ENCODE peak calls at places on chromosomes 7 and 10, in seven cellular contexts. H, I, A, B, R, E and F are unnamed samples.

GRCh38 chr7:36810032-36810431 is 85.7 kb upstream of the AOAH start:
- DNase-seq in H (no peak), I (no peak), A (no peak), B (no peak), R (no peak), E (no peak), F (no peak)

GRCh38 chr10:124703372-124703771 is 40.8 kb downstream of the FAM53B start:
- DNase-seq in H (no peak), I (peak; percentile 72), A (no peak), B (no peak), R (no peak), E (no peak), F (no peak)

GRCh38 chr10:13973742-13974141 is 357.0 kb downstream of the FRMD4A start:
- DNase-seq in H (no peak), I (no peak), A (no peak), B (peak; percentile 52), R (no peak), E (no peak), F (no peak)

GRCh38 chr10:132904814-132905649 is 37.3 kb downstream of the CFAP46 start:
- DNase-seq in H (peak; percentile 2), I (peak; percentile 37), A (no peak), B (peak; percentile 6), R (no peak), E (no peak), F (no peak)

GRCh38 chr7:155591055-155591750 is 44.8 kb upstream of the CNPY1 start:
- DNase-seq in H (no peak), I (no peak), A (no peak), B (no peak), R (no peak), E (peak; percentile 19), F (no peak)

GRCh38 chr10:75437693-75438092 is 6.3 kb downstream of the LRMDA start:
- DNase-seq in H (no peak), I (no peak), A (no peak), B (no peak), R (no peak), E (no peak), F (no peak)

GRCh38 chr7:110296321-110296720 is 794.6 kb upstream of the LRRN3 start:
- DNase-seq in H (no peak), I (no peak), A (no peak), B (no peak), R (no peak), E (no peak), F (no peak)

GRCh38 chr10:124091646-124092269 is 1.6 kb downstream of the CHST15 start:
- DNase-seq in H (peak; percentile 24), I (peak; percentile 90), A (no peak), B (peak; percentile 42), R (peak; percentile 34), E (peak; percentile 52), F (no peak)

GRCh38 chr10:6239213-6239991 is 36.7 kb downstream of the PFKFB3 start:
- DNase-seq in H (no peak), I (no peak), A (no peak), B (peak; percentile 100), R (no peak), E (peak; percentile 97), F (no peak)

GRCh38 chr10:102780246-102780645 is 36.5 kb downstream of the WBP1L start:
- DNase-seq in H (no peak), I (no peak), A (no peak), B (peak; percentile 77), R (no peak), E (peak; percentile 78), F (no peak)

GRCh38 chr10:62244785-62245595 is 23.7 kb downstream of the RTKN2 start:
- DNase-seq in H (peak; percentile 21), I (no peak), A (peak; percentile 67), B (peak; percentile 65), R (no peak), E (peak; percentile 26), F (no peak)

GRCh38 chr10:1022413-1022812 is 3.2 kb downstream of the IDI2 start:
- DNase-seq in H (no peak), I (no peak), A (no peak), B (no peak), R (peak; percentile 29), E (no peak), F (no peak)

GRCh38 chr10:24920907-24921881 is 31.2 kb downstream of the PRTFDC1 start:
- DNase-seq in H (peak; percentile 40), I (no peak), A (no peak), B (peak; percentile 98), R (peak; percentile 32), E (peak; percentile 49), F (peak; percentile 87)

GRCh38 chr10:74011762-74012161 is 13.8 kb downstream of the VCL start:
- DNase-seq in H (peak; percentile 24), I (no peak), A (no peak), B (peak; percentile 94), R (no peak), E (no peak), F (no peak)

GRCh38 chr7:3294432-3295100 is 6.5 kb upstream of the SDK1 start:
- DNase-seq in H (peak; percentile 88), I (no peak), A (peak; percentile 68), B (no peak), R (no peak), E (no peak), F (no peak)

GRCh38 chr10:71233491-71233892 is 21.1 kb downstream of the UNC5B start:
- DNase-seq in H (no peak), I (no peak), A (no peak), B (no peak), R (peak; percentile 10), E (no peak), F (no peak)

DNA sequence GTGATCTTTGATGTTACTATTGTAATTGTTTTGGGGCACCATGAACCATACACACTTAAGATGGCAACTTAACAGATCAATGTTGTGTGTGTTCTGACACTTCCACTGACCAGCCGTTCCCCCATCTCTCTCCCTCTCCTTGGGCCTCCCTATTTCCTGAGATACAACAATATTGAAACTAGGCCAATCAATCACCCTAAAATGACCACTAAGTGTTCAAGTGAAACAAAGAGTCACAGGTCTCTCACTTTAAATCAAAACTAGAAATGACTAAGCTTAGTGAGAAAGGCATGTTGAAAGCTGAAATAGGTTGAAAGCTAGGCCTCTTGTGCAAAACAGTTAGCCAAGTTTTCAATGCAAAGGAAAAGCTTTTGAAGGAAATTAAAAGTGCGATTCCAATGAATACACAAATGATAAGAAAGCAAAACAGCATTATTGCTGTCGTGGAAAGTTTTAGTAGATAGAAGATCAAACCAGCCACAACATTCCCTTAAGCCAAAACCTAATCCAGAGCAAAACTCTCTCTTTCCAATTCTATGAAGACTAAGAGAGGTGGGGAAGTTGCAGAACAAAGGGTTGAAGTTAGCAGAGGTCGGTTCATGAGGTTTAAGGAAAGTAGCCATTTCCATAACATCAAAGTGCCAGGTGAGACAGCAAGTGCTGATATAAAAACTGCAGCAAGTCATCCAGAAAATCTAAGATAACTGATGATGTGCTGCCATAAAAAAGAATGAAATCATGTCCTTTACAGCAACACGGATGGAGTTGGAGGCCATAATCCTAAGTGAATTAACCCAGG is 90.6 kb downstream of the MTPN start:
- DNase-seq in H (no peak), I (no peak), A (no peak), B (no peak), R (no peak), E (no peak), F (no peak)
- TF ChIP-seq CTCF in H (no peak), I (no peak), A (no peak), B (no peak), R (no peak), E (no peak), F (no peak)

GRCh38 chr7:38215734-38216670 is 38.0 kb downstream of the STARD3NL start:
- DNase-seq in H (peak; percentile 87), I (peak; percentile 92), A (peak; percentile 82), B (peak; percentile 94), R (peak; percentile 69), E (peak; percentile 57), F (peak; percentile 87)
- H3K27ac ChIP-seq in H (peak overlapping the region; percentile 65), I (peak overlapping the region; percentile 73), A (peak overlapping the region; percentile 79), B (no peak overlapping the region), R (peak overlapping the region; percentile 13), E (no peak overlapping the region), F (no peak overlapping the region)

GRCh38 chr7:15007507-15007906 is 105.0 kb upstream of the DGKB start:
- DNase-seq in H (peak; percentile 7), I (no peak), A (no peak), B (no peak), R (no peak), E (no peak), F (no peak)
- TF ChIP-seq CTCF in H (no peak), I (no peak), A (no peak), B (no peak), R (no peak), E (no peak), F (no peak)

DNA sequence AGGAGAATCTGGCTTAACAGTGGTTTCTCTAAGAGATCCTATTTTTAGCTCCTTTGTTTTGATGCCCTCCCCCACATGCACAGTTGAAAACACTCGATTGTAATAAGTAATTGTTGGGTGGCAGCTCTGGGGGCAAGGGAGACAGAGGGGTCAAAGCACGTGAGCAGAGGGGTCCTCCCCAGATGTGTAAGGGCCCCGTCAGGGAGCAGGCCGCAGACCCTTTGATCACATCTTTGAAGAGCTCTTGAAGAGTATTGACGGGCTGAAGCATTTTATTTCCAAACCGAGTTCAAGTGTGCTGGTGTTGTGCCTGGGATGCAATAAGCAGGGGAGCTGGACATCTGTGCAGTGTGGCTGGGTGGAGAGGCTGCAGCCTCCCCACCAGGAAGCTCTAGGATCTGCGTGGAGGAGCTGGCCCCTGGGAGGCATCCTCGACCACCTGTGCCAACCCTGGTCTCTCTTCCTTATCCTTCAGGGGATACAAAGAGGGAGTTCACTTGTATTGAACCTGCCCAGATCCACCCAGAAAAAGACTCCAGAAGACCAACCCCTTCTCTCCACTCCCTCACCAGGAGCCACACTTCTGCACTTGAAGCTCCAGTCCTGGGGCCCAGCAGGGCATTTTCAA is 473.0 kb upstream of the MGMT start:
- DNase-seq in H (no peak), I (no peak), A (no peak), B (no peak), R (no peak), E (no peak), F (peak; percentile 34)
- H3K27ac ChIP-seq in H (no peak overlapping the region), I (no peak overlapping the region), A (no peak overlapping the region), B (no peak overlapping the region), R (no peak overlapping the region), E (no peak overlapping the region), F (no peak overlapping the region)

GRCh38 chr10:55989188-55989587 is 371.9 kb downstream of the ZWINT start:
- DNase-seq in H (no peak), I (no peak), A (no peak), B (no peak), R (no peak), E (no peak), F (no peak)
- TF ChIP-seq CTCF in H (no peak), I (no peak), A (no peak), B (no peak), R (no peak), E (peak; percentile 7), F (no peak)

GRCh38 chr10:117178190-117178589 is 19.1 kb upstream of the KCNK18 start:
- DNase-seq in H (no peak), I (no peak), A (no peak), B (no peak), R (no peak), E (no peak), F (no peak)
- H3K27ac ChIP-seq in H (no peak overlapping the region), I (no peak overlapping the region), A (no peak overlapping the region), B (no peak overlapping the region), R (no peak overlapping the region), E (no peak overlapping the region), F (no peak overlapping the region)

DNA sequence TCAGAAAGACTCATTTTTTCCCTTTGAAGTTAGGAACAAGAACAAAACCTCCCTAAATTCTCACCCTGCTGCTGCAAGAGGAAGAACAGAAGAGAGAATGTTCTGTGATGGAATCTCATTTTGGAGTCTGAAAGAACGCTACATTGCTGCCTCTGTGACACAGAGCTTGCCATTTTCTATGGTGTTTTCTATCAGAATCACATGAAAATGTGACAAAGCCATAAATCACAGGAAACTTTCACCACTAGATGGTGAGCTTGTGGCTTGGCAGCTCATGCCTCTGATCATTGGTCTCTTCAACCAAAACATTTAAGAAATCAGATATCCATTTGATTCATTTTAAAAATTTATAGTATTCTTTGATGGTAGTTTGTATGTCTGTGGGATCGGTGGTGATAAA is 82.9 kb downstream of the CADPS2 start:
- DNase-seq in H (peak; percentile 20), I (no peak), A (no peak), B (peak; percentile 31), R (no peak), E (no peak), F (no peak)
- TF ChIP-seq CTCF in H (peak; percentile 59), I (peak; percentile 19), A (peak; percentile 55), B (peak; percentile 33), R (peak; percentile 74), E (peak; percentile 41), F (peak; percentile 65)